ENCODE peak calls at places on chromosomes 2 and 18, in six cellular contexts. F is neuronal stem cell, Y is IMR-90, G is H9, H is trophoblast cell, W is H1. T is an unnamed sample.

GRCh38 chr18:3511980-3512379 is 62.0 kb downstream of the TGIF1 start:
- DNase-seq in W (no peak), F (no peak), G (no peak), Y (peak), H (peak), T (peak)

GRCh38 chr2:179253226-179253625 is 11.4 kb downstream of the SESTD1 start:
- DNase-seq in F (no peak), H (no peak), W (no peak), Y (no peak), G (no peak), T (no peak)

GRCh38 chr2:58553937-58554336 is 312.8 kb upstream of the FANCL start:
- DNase-seq in H (peak), W (no peak), F (no peak), G (peak), Y (no peak), T (no peak)

GRCh38 chr2:167127135-167127534 is 238.9 kb downstream of the XIRP2 start:
- DNase-seq in F (no peak), H (peak), G (no peak), Y (peak), W (no peak), T (no peak)

GRCh38 chr18:49273201-49273880 is 187.1 kb downstream of the DYM start:
- DNase-seq in W (no peak), Y (peak), F (no peak), H (no peak), G (no peak), T (no peak)

GRCh38 chr2:33177627-33178026 is 230.9 kb downstream of the LTBP1 start:
- DNase-seq in Y (peak), H (no peak), G (no peak), F (no peak), W (no peak), T (no peak)

GRCh38 chr2:119240311-119241204 is 16.9 kb downstream of the STEAP3 start:
- DNase-seq in H (peak), G (peak), F (no peak), W (no peak), Y (peak), T (peak)

GRCh38 chr18:42635378-42636048 is 480.0 kb downstream of the RIT2 start:
- DNase-seq in F (no peak), G (peak), Y (no peak), H (no peak), W (no peak), T (no peak)

GRCh38 chr18:49638891-49639557 is 77.2 kb downstream of the LIPG start:
- DNase-seq in Y (no peak), G (no peak), W (no peak), F (no peak), H (no peak), T (no peak)

GRCh38 chr2:113739849-113740248 is 16.6 kb downstream of the SLC35F5 start:
- DNase-seq in G (no peak), H (no peak), F (no peak), W (no peak), Y (no peak), T (no peak)

GRCh38 chr2:217785544-217786045 is 217.2 kb downstream of the TNS1 start:
- DNase-seq in H (peak), G (peak), Y (peak), F (peak), W (peak), T (peak)

GRCh38 chr2:128314348-128315121 is 4.1 kb downstream of the HS6ST1 start:
- DNase-seq in Y (no peak), G (no peak), H (peak), F (no peak), W (no peak), T (no peak)

DNA sequence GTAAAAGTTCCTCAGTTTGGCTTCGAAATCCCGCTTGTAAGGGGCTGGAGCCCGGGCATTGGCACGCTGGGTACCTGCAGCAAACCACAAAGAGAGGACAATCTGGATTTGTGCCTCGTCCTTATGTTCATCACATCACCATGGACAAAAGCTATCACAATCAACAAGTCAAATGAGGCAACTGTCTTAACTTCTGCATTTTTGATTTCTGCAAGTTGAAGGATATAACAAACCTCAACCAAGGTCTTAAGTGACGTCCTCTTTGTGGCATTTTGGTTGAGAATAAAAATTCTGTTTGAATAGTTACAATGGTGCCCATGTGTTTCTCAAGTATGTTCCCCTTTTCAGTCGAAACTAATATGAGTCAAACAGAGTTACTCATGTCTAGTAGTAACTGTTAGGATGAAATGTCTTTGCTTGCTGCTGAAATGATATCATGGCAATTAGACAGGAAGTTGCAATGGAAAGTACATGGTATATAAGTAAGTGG is 70.8 kb upstream of the STK17B start:
- DNase-seq in H (peak), Y (peak), F (no peak), W (no peak), G (no peak), T (peak)
- H4K91ac ChIP-seq in H (no peak), Y (no peak), F (no peak), W (no peak), G (no peak), T (no peak)

GRCh38 chr2:232699110-232699509 is 2.0 kb downstream of the GIGYF2 start:
- DNase-seq in G (no peak), W (peak), Y (no peak), F (no peak), H (no peak), T (peak)

GRCh38 chr2:232697807-232698110 is 628 bp downstream of the GIGYF2 start:
- DNase-seq in G (no peak), Y (no peak), F (no peak), H (peak), W (no peak), T (no peak)

GRCh38 chr2:232700154-232700553 is 3.0 kb downstream of the GIGYF2 start:
- DNase-seq in F (no peak), W (no peak), Y (no peak), H (no peak), G (no peak), T (no peak)

GRCh38 chr2:232697059-232697806 is at the start of gene GIGYF2:
- DNase-seq in H (peak), W (peak), Y (peak), F (peak), G (peak), T (peak)

GRCh38 chr2:232698552-232699091 is 1.5 kb downstream of the GIGYF2 start:
- DNase-seq in Y (no peak), W (peak), F (no peak), G (no peak), H (peak), T (peak)
- H3K27ac ChIP-seq in Y (no peak), W (no peak), F (no peak), G (no peak), H (no peak), T (no peak)

GRCh38 chr2:202695166-202695565 is 60.4 kb downstream of the FAM117B start:
- DNase-seq in F (no peak), H (peak), G (no peak), Y (peak), W (no peak), T (peak)
- H4K91ac ChIP-seq in F (no peak), H (no peak), G (no peak), Y (peak), W (no peak), T (no peak)

DNA sequence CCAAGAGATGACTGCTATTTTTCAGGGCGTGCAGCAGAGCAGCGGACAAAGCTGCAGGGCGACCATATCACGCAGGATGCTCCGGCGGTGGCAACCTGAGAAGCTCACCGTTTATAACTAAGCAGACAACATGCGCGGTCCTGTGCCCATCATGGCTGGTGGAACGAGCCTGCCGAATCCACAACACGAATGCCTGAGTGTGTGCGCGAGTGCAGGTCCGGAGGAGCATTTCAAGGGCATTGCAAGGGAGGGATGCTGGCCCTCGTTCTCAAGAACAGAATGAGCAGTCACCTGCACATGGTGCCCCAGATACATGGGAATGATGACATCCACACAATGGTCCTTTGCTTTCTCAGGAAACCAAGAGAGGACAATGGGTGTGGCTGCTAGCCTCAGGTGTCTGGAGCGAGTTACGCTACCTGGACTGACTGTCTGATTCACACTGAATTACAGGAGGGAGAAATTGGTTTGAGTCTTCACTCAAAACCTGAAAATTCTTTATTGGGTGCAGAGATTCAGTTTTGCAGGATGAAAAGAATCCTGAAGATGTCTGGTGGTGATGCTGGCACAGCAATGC is 39.8 kb downstream of the TBC1D8 start:
- DNase-seq in Y (no peak), F (no peak), H (no peak), W (no peak), G (no peak), T (no peak)
- H3K27ac ChIP-seq in Y (no peak), F (no peak), H (no peak), W (no peak), G (no peak), T (no peak)

DNA sequence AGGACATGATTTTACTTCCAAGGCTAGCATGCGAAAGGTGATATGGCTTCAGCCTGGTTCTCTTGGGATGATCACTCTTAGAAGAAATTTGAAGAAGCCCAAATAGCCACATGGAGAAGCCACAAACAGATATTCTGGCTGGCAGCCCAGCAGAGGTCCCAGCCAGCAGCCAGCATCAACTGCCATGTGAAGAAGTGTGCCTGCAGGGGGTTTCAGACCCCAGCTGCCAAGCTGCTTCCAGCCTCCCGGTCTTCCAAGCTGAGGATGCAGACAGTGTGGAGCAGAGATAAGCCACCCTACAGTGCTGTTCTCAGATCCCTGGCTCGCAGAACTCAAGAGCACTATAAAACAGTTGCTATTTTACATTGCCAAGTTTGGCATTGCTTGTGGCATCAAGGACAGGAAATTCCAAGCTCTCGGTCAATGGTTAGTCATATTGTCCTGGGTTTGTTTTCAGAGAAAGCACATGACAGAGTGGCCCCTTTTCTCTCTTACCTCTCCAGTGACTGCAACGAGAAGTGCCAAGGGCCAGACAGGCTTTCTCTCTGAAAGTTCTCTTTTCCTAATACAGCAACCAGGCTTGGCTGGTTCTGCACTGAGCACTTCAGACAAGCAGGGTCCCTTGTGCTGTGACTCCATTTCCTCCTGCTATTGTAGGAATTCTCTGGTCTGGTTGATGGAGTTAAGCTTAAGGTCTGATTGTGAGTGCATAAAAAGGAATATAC is 223.7 kb downstream of the ANKRD30B start:
- DNase-seq in G (no peak), H (no peak), W (no peak), Y (no peak), F (no peak), T (no peak)
- H4K91ac ChIP-seq in G (no peak), H (no peak), W (no peak), Y (no peak), F (no peak), T (no peak)

DNA sequence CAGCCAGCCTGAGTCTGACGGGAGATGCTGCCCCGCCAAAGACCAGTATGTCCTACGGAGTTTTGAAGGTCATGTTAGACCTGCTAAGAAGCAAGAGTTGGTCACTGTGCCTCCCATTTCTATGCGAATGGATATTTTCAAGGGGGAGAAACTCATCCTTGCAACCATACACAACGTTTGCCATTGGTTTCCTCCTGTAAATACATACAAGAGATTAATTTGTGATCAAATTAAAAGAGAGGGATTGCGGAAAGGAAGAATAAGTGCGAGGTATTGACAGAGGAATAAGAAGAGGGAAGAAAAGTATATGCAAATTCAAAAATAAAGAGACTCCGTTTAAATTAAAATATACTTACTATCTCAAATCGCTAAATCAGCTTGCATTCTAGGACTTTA is 809 bp upstream of the CACNB4 start:
- DNase-seq in Y (no peak), F (no peak), G (no peak), W (no peak), H (no peak), T (no peak)
- H3K27ac ChIP-seq in Y (no peak), F (no peak), G (no peak), W (no peak), H (no peak), T (no peak)